ENCODE peak calls at places on chromosomes 13 and 19, in five cellular contexts. One of them, this sample, is unnamed.

GRCh38 chr13:46654956-46655726 is 102.2 kb downstream of the LRCH1 start:
- DNase-seq in AG09309: no peak
- DNase-seq in IMR-90: no peak
- DNase-seq in ovary: no peak
- DNase-seq in sigmoid colon: no peak
- DNase-seq in this sample: no peak

GRCh38 chr19:35717665-35718344 is at the start of gene KMT2B:
- DNase-seq in ovary: peak
- DNase-seq in sigmoid colon: peak
- DNase-seq in IMR-90: no peak
- DNase-seq in AG09309: peak
- DNase-seq in this sample: peak

GRCh38 chr13:26074706-26075105 is 22.9 kb upstream of the SHISA2 start:
- DNase-seq in AG09309: no peak
- DNase-seq in ovary: no peak
- DNase-seq in IMR-90: peak
- DNase-seq in sigmoid colon: no peak
- DNase-seq in this sample: no peak

GRCh38 chr19:45406957-45407375 is 522 bp downstream of the POLR1G start:
- DNase-seq in IMR-90: no peak
- DNase-seq in ovary: no peak
- DNase-seq in sigmoid colon: no peak
- DNase-seq in AG09309: no peak
- DNase-seq in this sample: no peak

GRCh38 chr13:35388979-35389378 is 87.5 kb downstream of the MAB21L1 start:
- DNase-seq in sigmoid colon: no peak
- DNase-seq in IMR-90: peak
- DNase-seq in AG09309: no peak
- DNase-seq in ovary: no peak
- DNase-seq in this sample: no peak

GRCh38 chr13:36552334-36552733 is 120.0 kb downstream of the CCNA1 start:
- DNase-seq in AG09309: no peak
- DNase-seq in sigmoid colon: no peak
- DNase-seq in ovary: no peak
- DNase-seq in IMR-90: no peak
- DNase-seq in this sample: no peak

GRCh38 chr13:43232866-43233265 is 209.5 kb downstream of the DNAJC15 start:
- DNase-seq in ovary: no peak
- DNase-seq in sigmoid colon: no peak
- DNase-seq in IMR-90: peak
- DNase-seq in AG09309: peak
- DNase-seq in this sample: no peak

GRCh38 chr19:3054972-3055740 is 7.1 kb downstream of the TLE5 start:
- DNase-seq in IMR-90: peak
- DNase-seq in AG09309: no peak
- DNase-seq in ovary: no peak
- DNase-seq in sigmoid colon: no peak
- DNase-seq in this sample: no peak

GRCh38 chr13:25085125-25085742 is 10.7 kb upstream of the PABPC3 start:
- DNase-seq in sigmoid colon: no peak
- DNase-seq in IMR-90: peak
- DNase-seq in AG09309: peak
- DNase-seq in ovary: no peak
- DNase-seq in this sample: no peak

GRCh38 chr13:27476943-27477681 is 26.7 kb upstream of the MTIF3 start:
- DNase-seq in IMR-90: peak
- DNase-seq in sigmoid colon: no peak
- DNase-seq in ovary: no peak
- DNase-seq in AG09309: no peak
- DNase-seq in this sample: no peak

GRCh38 chr13:110233181-110233641 is 73.7 kb downstream of the COL4A1 start:
- DNase-seq in sigmoid colon: peak
- DNase-seq in IMR-90: peak
- DNase-seq in ovary: peak
- DNase-seq in AG09309: peak
- DNase-seq in this sample: no peak

GRCh38 chr13:98155475-98156111 is 12.7 kb downstream of the FARP1 start:
- DNase-seq in AG09309: no peak
- DNase-seq in sigmoid colon: no peak
- DNase-seq in IMR-90: peak
- DNase-seq in ovary: no peak
- DNase-seq in this sample: no peak

GRCh38 chr19:34150558-34150957 is 21.7 kb upstream of the LSM14A start:
- DNase-seq in IMR-90: no peak
- DNase-seq in AG09309: no peak
- DNase-seq in sigmoid colon: no peak
- DNase-seq in ovary: no peak
- DNase-seq in this sample: no peak

GRCh38 chr13:49630580-49630979 is 2.3 kb downstream of the ARL11 start:
- DNase-seq in AG09309: no peak
- DNase-seq in ovary: no peak
- DNase-seq in IMR-90: no peak
- DNase-seq in sigmoid colon: no peak
- DNase-seq in this sample: no peak

GRCh38 chr13:110415669-110416068 is 108.6 kb downstream of the COL4A2 start:
- DNase-seq in ovary: no peak
- DNase-seq in sigmoid colon: no peak
- DNase-seq in IMR-90: peak
- DNase-seq in AG09309: no peak
- DNase-seq in this sample: no peak

GRCh38 chr13:90238433-90238832 is 1109.1 kb upstream of the MIR17HG start:
- DNase-seq in AG09309: no peak
- DNase-seq in sigmoid colon: no peak
- DNase-seq in ovary: no peak
- DNase-seq in IMR-90: no peak
- DNase-seq in this sample: no peak

GRCh38 chr13:90237852-90238251 is 1109.6 kb upstream of the MIR17HG start:
- DNase-seq in IMR-90: no peak
- DNase-seq in sigmoid colon: no peak
- DNase-seq in ovary: no peak
- DNase-seq in AG09309: no peak
- DNase-seq in this sample: no peak

GRCh38 chr13:90232291-90232690 is 1115.2 kb upstream of the MIR17HG start:
- DNase-seq in ovary: no peak
- DNase-seq in sigmoid colon: no peak
- DNase-seq in IMR-90: no peak
- DNase-seq in AG09309: no peak
- DNase-seq in this sample: no peak

GRCh38 chr13:90230311-90230710 is 1117.2 kb upstream of the MIR17HG start:
- DNase-seq in ovary: no peak
- DNase-seq in sigmoid colon: no peak
- DNase-seq in IMR-90: no peak
- DNase-seq in AG09309: no peak
- DNase-seq in this sample: no peak

GRCh38 chr13:90233933-90234672 is 1113.4 kb upstream of the MIR17HG start:
- DNase-seq in AG09309: no peak
- DNase-seq in ovary: no peak
- DNase-seq in sigmoid colon: no peak
- DNase-seq in IMR-90: no peak
- DNase-seq in this sample: no peak
- TF ChIP-seq CTCF in AG09309: no peak
- TF ChIP-seq CTCF in ovary: no peak
- TF ChIP-seq CTCF in sigmoid colon: no peak
- TF ChIP-seq CTCF in IMR-90: no peak
- TF ChIP-seq CTCF in this sample: no peak

DNA sequence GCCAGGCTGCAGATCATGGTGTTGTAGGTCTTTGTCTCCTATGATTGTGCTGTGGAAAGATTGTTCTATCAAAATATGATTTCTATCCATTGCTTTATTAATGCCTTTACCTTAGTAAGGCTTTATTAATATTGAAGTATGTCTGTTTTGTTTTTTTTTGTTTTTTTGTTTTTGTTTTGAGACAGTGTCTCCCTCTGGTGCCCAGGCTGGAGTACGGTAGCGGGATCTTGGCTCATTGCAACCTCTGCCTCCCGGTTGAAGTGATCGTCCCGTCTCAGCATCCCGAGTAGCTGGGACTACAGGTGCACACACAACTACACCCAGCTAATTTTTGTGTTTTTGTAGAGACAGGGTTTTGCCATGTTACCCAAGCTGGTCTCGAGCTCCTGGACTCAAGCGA is 7.7 kb downstream of the IRGC start:
- DNase-seq in sigmoid colon: no peak
- DNase-seq in ovary: no peak
- DNase-seq in IMR-90: no peak
- DNase-seq in AG09309: no peak
- DNase-seq in this sample: no peak
- TF ChIP-seq CTCF in sigmoid colon: no peak
- TF ChIP-seq CTCF in ovary: no peak
- TF ChIP-seq CTCF in IMR-90: peak
- TF ChIP-seq CTCF in AG09309: peak
- TF ChIP-seq CTCF in this sample: no peak

DNA sequence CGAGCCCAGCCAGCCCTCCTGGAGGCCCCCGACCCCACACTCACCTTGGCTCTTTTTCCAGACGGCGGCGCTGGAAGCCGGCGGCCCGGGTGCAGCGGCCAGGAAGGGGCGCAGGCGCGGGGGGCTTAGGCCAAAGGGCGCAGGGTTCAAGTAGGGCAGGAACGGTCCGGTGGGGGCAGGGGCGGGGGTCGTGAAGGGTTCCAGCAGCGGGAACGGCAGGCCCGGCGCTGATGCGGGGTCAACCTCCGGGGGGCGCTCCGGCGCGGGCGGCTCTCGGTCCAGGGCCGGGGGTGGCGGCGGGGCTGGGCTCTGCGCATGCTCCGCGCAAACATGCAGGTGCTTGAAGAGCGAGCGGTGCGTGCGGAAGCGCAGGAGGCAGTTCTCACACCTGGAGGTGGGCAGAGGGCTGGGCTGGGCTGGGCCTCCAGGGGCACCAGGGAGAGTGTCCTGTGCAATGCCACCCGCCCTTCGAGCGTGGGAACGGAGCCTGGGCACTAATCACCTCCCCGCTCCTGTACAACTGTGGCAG is 2.3 kb downstream of the ZNF414 start:
- DNase-seq in AG09309: no peak
- DNase-seq in ovary: peak
- DNase-seq in sigmoid colon: no peak
- DNase-seq in IMR-90: no peak
- DNase-seq in this sample: no peak
- TF ChIP-seq CTCF in AG09309: no peak
- TF ChIP-seq CTCF in ovary: no peak
- TF ChIP-seq CTCF in sigmoid colon: no peak
- TF ChIP-seq CTCF in IMR-90: no peak
- TF ChIP-seq CTCF in this sample: peak

GRCh38 chr13:99816321-99816720 is 155.2 kb downstream of the ZIC5 start:
- DNase-seq in AG09309: no peak
- DNase-seq in sigmoid colon: no peak
- DNase-seq in IMR-90: no peak
- DNase-seq in ovary: no peak
- DNase-seq in this sample: no peak
- TF ChIP-seq CTCF in AG09309: no peak
- TF ChIP-seq CTCF in sigmoid colon: no peak
- TF ChIP-seq CTCF in IMR-90: no peak
- TF ChIP-seq CTCF in ovary: no peak
- TF ChIP-seq CTCF in this sample: no peak

This sample was measured in mesothelial cell of epicardium.